ENCODE peak calls at places on chromosomes 11 and 22, in eight cellular contexts. N, I, U, G, T, P, V and Y are unnamed samples.

GRCh38 chr22:48712558-48712957 is 1115.1 kb downstream of the BRD1 start:
- DNase-seq in N (no peak), I (peak), U (no peak), G (peak), T (no peak), P (no peak), V (no peak), Y (no peak)

GRCh38 chr11:77094841-77095365 is 7.7 kb upstream of the OMP start:
- DNase-seq in N (no peak), I (peak), U (no peak), G (peak), T (no peak), P (no peak), V (no peak), Y (no peak)

GRCh38 chr11:60897496-60897895 is 8.9 kb downstream of the PRPF19 start:
- DNase-seq in N (no peak), I (no peak), U (no peak), G (no peak), T (no peak), P (no peak), V (no peak), Y (no peak)

GRCh38 chr11:34916810-34917780 is 677 bp downstream of the PDHX start:
- DNase-seq in N (no peak), I (no peak), U (no peak), G (no peak), T (no peak), P (peak), V (peak), Y (peak)

GRCh38 chr22:39289445-39290247 is 29.8 kb downstream of the RPL3 start:
- DNase-seq in N (no peak), I (no peak), U (no peak), G (no peak), T (no peak), P (no peak), V (no peak), Y (no peak)

GRCh38 chr11:132055296-132055695 is 684.9 kb downstream of the NTM start:
- DNase-seq in N (no peak), I (no peak), U (no peak), G (no peak), T (no peak), P (no peak), V (no peak), Y (no peak)

GRCh38 chr22:27719535-27720227 is 81.9 kb downstream of the MN1 start:
- DNase-seq in N (no peak), I (no peak), U (no peak), G (peak), T (no peak), P (peak), V (peak), Y (no peak)

GRCh38 chr11:91299980-91300379 is 924.6 kb upstream of the FAT3 start:
- DNase-seq in N (no peak), I (no peak), U (no peak), G (no peak), T (no peak), P (no peak), V (peak), Y (no peak)

GRCh38 chr11:111465400-111465799 is 46.8 kb downstream of the BTG4 start:
- DNase-seq in N (no peak), I (no peak), U (no peak), G (no peak), T (no peak), P (peak), V (peak), Y (no peak)

GRCh38 chr22:44202261-44202789 is 21.6 kb downstream of the PARVG start:
- DNase-seq in N (no peak), I (no peak), U (no peak), G (peak), T (no peak), P (peak), V (peak), Y (no peak)

GRCh38 chr22:42959472-42960145 is 55.3 kb downstream of the PACSIN2 start:
- DNase-seq in N (no peak), I (no peak), U (no peak), G (no peak), T (no peak), P (no peak), V (peak), Y (no peak)

GRCh38 chr11:108394744-108395284 is 72.5 kb downstream of the C11orf65 start:
- DNase-seq in N (no peak), I (no peak), U (no peak), G (no peak), T (no peak), P (no peak), V (no peak), Y (no peak)